ENCODE peak calls at places on chromosomes 5 and 9, in six cellular contexts. One of them, this sample, is unnamed.
A peak's percentile ranks its signal among the peaks of the same experiment; 100 is the strongest.

GRCh38 chr9:86389648-86390047 is 35.4 kb upstream of the TUT7 start:
- DNase-seq in GM12878: no peak
- DNase-seq in K562: no peak
- DNase-seq in HCT116: no peak
- DNase-seq in SK-N-SH: no peak
- DNase-seq in HepG2: no peak
- DNase-seq in this sample: no peak

GRCh38 chr5:59773286-59773685 is 120.2 kb downstream of the PDE4D start:
- DNase-seq in GM12878: no peak
- DNase-seq in K562: no peak
- DNase-seq in HCT116: no peak
- DNase-seq in SK-N-SH: no peak
- DNase-seq in HepG2: no peak
- DNase-seq in this sample: no peak

GRCh38 chr5:62306494-62307363 is 723 bp downstream of the KIF2A start:
- DNase-seq in GM12878: no peak
- DNase-seq in K562: no peak
- DNase-seq in HCT116: no peak
- DNase-seq in SK-N-SH: peak; percentile 44
- DNase-seq in HepG2: no peak
- DNase-seq in this sample: peak; percentile 20

GRCh38 chr5:71601222-71602026 is 14.3 kb downstream of the MCCC2 start:
- DNase-seq in GM12878: peak; percentile 20
- DNase-seq in K562: peak; percentile 75
- DNase-seq in HCT116: peak; percentile 95
- DNase-seq in SK-N-SH: peak; percentile 65
- DNase-seq in HepG2: peak; percentile 74
- DNase-seq in this sample: peak; percentile 89

GRCh38 chr5:75337366-75338021 is 474 bp downstream of the HMGCR start:
- DNase-seq in GM12878: no peak
- DNase-seq in K562: no peak
- DNase-seq in HCT116: no peak
- DNase-seq in SK-N-SH: no peak
- DNase-seq in HepG2: no peak
- DNase-seq in this sample: no peak

GRCh38 chr5:178068293-178068692 is 45.0 kb upstream of the N4BP3 start:
- DNase-seq in GM12878: no peak
- DNase-seq in K562: no peak
- DNase-seq in HCT116: no peak
- DNase-seq in SK-N-SH: peak; percentile 50
- DNase-seq in HepG2: no peak
- DNase-seq in this sample: no peak

GRCh38 chr9:125757834-125758233 is 10.7 kb downstream of the PBX3 start:
- DNase-seq in GM12878: no peak
- DNase-seq in K562: no peak
- DNase-seq in HCT116: no peak
- DNase-seq in SK-N-SH: no peak
- DNase-seq in HepG2: no peak
- DNase-seq in this sample: no peak

GRCh38 chr9:4084440-4084818 is 215.4 kb downstream of the GLIS3 start:
- DNase-seq in GM12878: no peak
- DNase-seq in K562: no peak
- DNase-seq in HCT116: no peak
- DNase-seq in SK-N-SH: no peak
- DNase-seq in HepG2: no peak
- DNase-seq in this sample: no peak

GRCh38 chr9:34292552-34292951 is 36.5 kb downstream of the KIF24 start:
- DNase-seq in GM12878: no peak
- DNase-seq in K562: no peak
- DNase-seq in HCT116: no peak
- DNase-seq in SK-N-SH: no peak
- DNase-seq in HepG2: no peak
- DNase-seq in this sample: no peak

GRCh38 chr5:42984307-42984706 is 55.8 kb downstream of the ANXA2R start:
- DNase-seq in GM12878: no peak
- DNase-seq in K562: no peak
- DNase-seq in HCT116: no peak
- DNase-seq in SK-N-SH: no peak
- DNase-seq in HepG2: no peak
- DNase-seq in this sample: no peak

GRCh38 chr9:129338701-129339445 is 160.8 kb upstream of the IER5L start:
- DNase-seq in GM12878: no peak
- DNase-seq in K562: no peak
- DNase-seq in HCT116: no peak
- DNase-seq in SK-N-SH: no peak
- DNase-seq in HepG2: no peak
- DNase-seq in this sample: no peak

GRCh38 chr9:117720555-117720954 is 16.4 kb downstream of the TLR4 start:
- DNase-seq in GM12878: no peak
- DNase-seq in K562: no peak
- DNase-seq in HCT116: no peak
- DNase-seq in SK-N-SH: no peak
- DNase-seq in HepG2: no peak
- DNase-seq in this sample: no peak

GRCh38 chr5:53333160-53333559 is 147.3 kb upstream of the FST start:
- DNase-seq in GM12878: no peak
- DNase-seq in K562: no peak
- DNase-seq in HCT116: no peak
- DNase-seq in SK-N-SH: no peak
- DNase-seq in HepG2: no peak
- DNase-seq in this sample: no peak

GRCh38 chr5:143124593-143124992 is 278.9 kb downstream of the NR3C1 start:
- DNase-seq in GM12878: peak; percentile 77
- DNase-seq in K562: peak; percentile 31
- DNase-seq in HCT116: no peak
- DNase-seq in SK-N-SH: peak; percentile 20
- DNase-seq in HepG2: peak; percentile 20
- DNase-seq in this sample: peak; percentile 19

GRCh38 chr9:130039504-130040147 is 3.4 kb downstream of the FNBP1 start:
- DNase-seq in GM12878: peak; percentile 75
- DNase-seq in K562: no peak
- DNase-seq in HCT116: no peak
- DNase-seq in SK-N-SH: peak; percentile 58
- DNase-seq in HepG2: no peak
- DNase-seq in this sample: no peak

GRCh38 chr5:6135977-6136376 is 242.4 kb downstream of the MED10 start:
- DNase-seq in GM12878: peak; percentile 12
- DNase-seq in K562: no peak
- DNase-seq in HCT116: no peak
- DNase-seq in SK-N-SH: no peak
- DNase-seq in HepG2: no peak
- DNase-seq in this sample: no peak

GRCh38 chr5:95900383-95900958 is 61.2 kb downstream of the ELL2 start:
- DNase-seq in GM12878: no peak
- DNase-seq in K562: no peak
- DNase-seq in HCT116: no peak
- DNase-seq in SK-N-SH: peak; percentile 64
- DNase-seq in HepG2: no peak
- DNase-seq in this sample: no peak

GRCh38 chr5:109656829-109657228 is 32.9 kb upstream of the MAN2A1 start:
- DNase-seq in GM12878: no peak
- DNase-seq in K562: peak; percentile 23
- DNase-seq in HCT116: no peak
- DNase-seq in SK-N-SH: no peak
- DNase-seq in HepG2: no peak
- DNase-seq in this sample: no peak

GRCh38 chr5:91910247-91910646 is 527.1 kb upstream of the ARRDC3 start:
- DNase-seq in GM12878: no peak
- DNase-seq in K562: peak; percentile 25
- DNase-seq in HCT116: no peak
- DNase-seq in SK-N-SH: no peak
- DNase-seq in HepG2: no peak
- DNase-seq in this sample: no peak

GRCh38 chr5:50655810-50656205 is 10.6 kb upstream of the PARP8 start:
- DNase-seq in GM12878: no peak
- DNase-seq in K562: no peak
- DNase-seq in HCT116: no peak
- DNase-seq in SK-N-SH: no peak
- DNase-seq in HepG2: no peak
- DNase-seq in this sample: peak; percentile 91

GRCh38 chr9:69168709-69169217 is 5.3 kb upstream of the TJP2 start:
- DNase-seq in GM12878: no peak
- DNase-seq in K562: peak; percentile 54
- DNase-seq in HCT116: no peak
- DNase-seq in SK-N-SH: no peak
- DNase-seq in HepG2: peak; percentile 59
- DNase-seq in this sample: no peak

GRCh38 chr9:136618578-136619547 is 43.9 kb upstream of the EGFL7 start:
- DNase-seq in GM12878: no peak
- DNase-seq in K562: no peak
- DNase-seq in HCT116: no peak
- DNase-seq in SK-N-SH: no peak
- DNase-seq in HepG2: no peak
- DNase-seq in this sample: no peak

GRCh38 chr5:78499485-78499884 is 139.1 kb downstream of the SCAMP1 start:
- DNase-seq in GM12878: no peak
- DNase-seq in K562: no peak
- DNase-seq in HCT116: no peak
- DNase-seq in SK-N-SH: no peak
- DNase-seq in HepG2: no peak
- DNase-seq in this sample: no peak

GRCh38 chr5:68382640-68383039 is 167.1 kb downstream of the PIK3R1 start:
- DNase-seq in GM12878: no peak
- DNase-seq in K562: no peak
- DNase-seq in HCT116: no peak
- DNase-seq in SK-N-SH: no peak
- DNase-seq in HepG2: no peak
- DNase-seq in this sample: no peak

GRCh38 chr5:27217160-27217956 is 179.0 kb upstream of the CDH9 start:
- DNase-seq in GM12878: no peak
- DNase-seq in K562: peak; percentile 33
- DNase-seq in HCT116: no peak
- DNase-seq in SK-N-SH: no peak
- DNase-seq in HepG2: no peak
- DNase-seq in this sample: no peak

DNA sequence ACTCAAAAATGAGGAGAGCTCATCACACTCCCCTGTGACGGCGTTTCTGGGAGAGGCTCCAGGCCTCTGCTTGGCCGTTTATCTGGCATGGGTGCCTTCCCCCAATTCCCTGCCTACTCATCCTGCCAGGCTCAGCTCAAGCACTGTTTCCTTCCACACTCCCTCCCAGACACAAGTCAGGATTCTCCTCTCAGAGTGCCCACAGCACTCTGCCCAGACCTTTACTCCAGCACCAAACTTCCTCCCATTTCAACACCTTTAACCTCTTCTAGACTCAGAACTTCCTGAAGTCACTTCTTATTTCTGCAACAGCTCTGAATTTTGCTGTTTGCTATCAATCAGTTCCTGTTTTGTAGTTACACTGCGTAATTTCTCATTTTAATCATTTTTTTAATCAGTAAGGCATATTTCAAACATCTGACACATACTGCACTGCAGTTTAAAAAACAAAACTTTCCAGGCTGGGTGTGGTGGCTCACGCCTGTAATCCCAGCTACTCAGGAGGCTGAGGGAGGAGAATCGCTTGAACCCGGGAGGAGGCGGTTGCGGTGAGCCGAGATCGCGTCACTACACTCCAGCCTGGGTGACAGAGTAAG is 16.0 kb downstream of the TRMO start:
- DNase-seq in GM12878: no peak
- DNase-seq in K562: no peak
- DNase-seq in HCT116: no peak
- DNase-seq in SK-N-SH: no peak
- DNase-seq in HepG2: no peak
- DNase-seq in this sample: no peak
- TF ChIP-seq JUND in GM12878: no peak
- TF ChIP-seq JUND in K562: no peak
- TF ChIP-seq JUND in HCT116: no peak
- TF ChIP-seq JUND in SK-N-SH: no peak
- TF ChIP-seq JUND in HepG2: no peak
- TF ChIP-seq JUND in this sample: no peak

GRCh38 chr5:90747693-90748092 is 189.1 kb downstream of the ADGRV1 start:
- DNase-seq in GM12878: no peak
- DNase-seq in K562: no peak
- DNase-seq in HCT116: no peak
- DNase-seq in SK-N-SH: no peak
- DNase-seq in HepG2: no peak
- DNase-seq in this sample: no peak

GRCh38 chr5:90746119-90746518 is 187.5 kb downstream of the ADGRV1 start:
- DNase-seq in GM12878: no peak
- DNase-seq in K562: no peak
- DNase-seq in HCT116: no peak
- DNase-seq in SK-N-SH: no peak
- DNase-seq in HepG2: no peak
- DNase-seq in this sample: no peak

GRCh38 chr5:90747175-90747574 is 188.6 kb downstream of the ADGRV1 start:
- DNase-seq in GM12878: no peak
- DNase-seq in K562: peak; percentile 18
- DNase-seq in HCT116: peak; percentile 6
- DNase-seq in SK-N-SH: no peak
- DNase-seq in HepG2: no peak
- DNase-seq in this sample: no peak
- TF ChIP-seq JUND in GM12878: no peak
- TF ChIP-seq JUND in K562: no peak
- TF ChIP-seq JUND in HCT116: no peak
- TF ChIP-seq JUND in SK-N-SH: no peak
- TF ChIP-seq JUND in HepG2: no peak
- TF ChIP-seq JUND in this sample: no peak

DNA sequence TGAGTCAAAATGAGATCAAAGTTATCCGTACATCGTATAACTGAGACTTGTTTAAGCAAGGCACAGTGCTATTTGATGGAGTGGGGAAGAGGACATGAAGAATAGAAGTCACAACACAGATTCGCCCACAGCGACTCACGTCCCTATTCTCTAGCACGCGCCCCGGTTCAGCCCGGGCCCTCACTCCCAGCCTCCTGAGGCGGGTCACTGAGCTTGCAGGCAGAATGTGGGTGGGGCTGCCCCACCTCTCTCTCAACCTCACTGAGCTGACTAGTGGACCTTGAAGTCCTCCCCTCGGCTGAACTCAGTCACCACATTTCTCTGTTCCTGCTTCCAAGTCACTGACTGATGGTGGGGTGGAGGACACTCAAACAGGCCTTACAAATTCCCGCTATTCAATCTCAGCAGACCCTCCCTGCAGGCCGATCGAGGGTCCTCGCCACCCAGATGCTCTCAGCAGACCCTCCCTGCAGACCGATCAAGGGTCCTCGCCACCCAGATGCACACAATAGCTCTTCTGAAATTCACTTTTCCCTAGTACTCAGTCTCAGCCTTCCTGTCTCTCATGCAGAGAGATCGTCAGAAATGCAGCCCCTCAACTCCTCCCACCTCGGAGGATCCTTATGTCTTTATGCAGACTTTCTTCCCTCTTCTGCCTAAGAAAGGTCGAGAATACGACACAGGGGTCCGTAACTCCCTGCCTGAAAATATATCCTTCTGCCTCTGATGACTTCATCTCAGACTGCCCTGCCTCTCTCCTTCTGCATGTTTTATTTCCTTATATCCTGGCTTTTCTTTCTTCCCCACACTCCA is 12.8 kb downstream of the GLDC start:
- DNase-seq in GM12878: peak; percentile 87
- DNase-seq in K562: no peak
- DNase-seq in HCT116: no peak
- DNase-seq in SK-N-SH: no peak
- DNase-seq in HepG2: peak; percentile 74
- DNase-seq in this sample: no peak
- TF ChIP-seq JUND in GM12878: no peak
- TF ChIP-seq JUND in K562: no peak
- TF ChIP-seq JUND in HCT116: no peak
- TF ChIP-seq JUND in SK-N-SH: no peak
- TF ChIP-seq JUND in HepG2: no peak
- TF ChIP-seq JUND in this sample: no peak

GRCh38 chr9:21778300-21778699 is 24.1 kb upstream of the MTAP start:
- DNase-seq in GM12878: no peak
- DNase-seq in K562: no peak
- DNase-seq in HCT116: no peak
- DNase-seq in SK-N-SH: no peak
- DNase-seq in HepG2: no peak
- DNase-seq in this sample: no peak
- TF ChIP-seq JUND in GM12878: no peak
- TF ChIP-seq JUND in K562: no peak
- TF ChIP-seq JUND in HCT116: no peak
- TF ChIP-seq JUND in SK-N-SH: no peak
- TF ChIP-seq JUND in HepG2: no peak
- TF ChIP-seq JUND in this sample: no peak

This sample was measured in T47D.